ENCODE peak calls at places on chromosomes 13 and 19, in four cellular contexts. T, Q, G and N are unnamed samples.

GRCh38 chr19:56091751-56092546 is 29.1 kb downstream of the ZNF787 start:
- DNase-seq in T (no peak), Q (no peak), G (no peak), N (no peak)

GRCh38 chr19:3028305-3029069 is 593 bp downstream of the TLE2 start:
- DNase-seq in T (no peak), Q (no peak), G (no peak), N (no peak)

GRCh38 chr19:10603084-10603872 is 16.2 kb upstream of the AP1M2 start:
- DNase-seq in T (peak), Q (peak), G (no peak), N (peak)

GRCh38 chr19:6041071-6041470 is 63.1 kb upstream of the RANBP3 start:
- DNase-seq in T (no peak), Q (no peak), G (no peak), N (no peak)

GRCh38 chr19:47228168-47228936 is 2.6 kb downstream of the BBC3 start:
- DNase-seq in T (no peak), Q (peak), G (peak), N (no peak)

GRCh38 chr19:42271861-42272534 is 2.9 kb downstream of the CIC start:
- DNase-seq in T (no peak), Q (no peak), G (no peak), N (no peak)

GRCh38 chr13:75647126-75647784 is 11.1 kb downstream of the LMO7 start:
- DNase-seq in T (peak), Q (no peak), G (no peak), N (no peak)

GRCh38 chr19:5339950-5340636 is 519 bp downstream of the PTPRS start:
- DNase-seq in T (no peak), Q (peak), G (no peak), N (peak)

GRCh38 chr13:114261328-114261965 is 20.0 kb upstream of the UPF3A start:
- DNase-seq in T (no peak), Q (no peak), G (no peak), N (no peak)

GRCh38 chr19:36417752-36418286 is 625 bp downstream of the ZFP82 start:
- DNase-seq in T (no peak), Q (no peak), G (no peak), N (no peak)

GRCh38 chr13:34391071-34391470 is 551.0 kb upstream of the NBEA start:
- DNase-seq in T (no peak), Q (no peak), G (no peak), N (no peak)

GRCh38 chr19:51688665-51689571 is 4.2 kb upstream of the SPACA6 start:
- DNase-seq in T (no peak), Q (peak), G (peak), N (peak)

GRCh38 chr19:38430931-38431330 is 2.6 kb upstream of the RYR1 start:
- DNase-seq in T (no peak), Q (no peak), G (no peak), N (no peak)

GRCh38 chr19:51796195-51796679 is 1.3 kb downstream of the FPR3 start:
- DNase-seq in T (no peak), Q (peak), G (no peak), N (no peak)

GRCh38 chr19:55158848-55159793 is 1.6 kb upstream of the TNNI3 start:
- DNase-seq in T (no peak), Q (peak), G (no peak), N (no peak)

GRCh38 chr13:107205318-107206112 is 637.6 kb upstream of the ARGLU1 start:
- DNase-seq in T (no peak), Q (peak), G (peak), N (peak)

GRCh38 chr19:45030825-45031224 is 8.0 kb upstream of the CLASRP start:
- DNase-seq in T (no peak), Q (no peak), G (no peak), N (no peak)

GRCh38 chr19:54415208-54415900 is at the start of gene TTYH1:
- DNase-seq in T (no peak), Q (peak), G (no peak), N (no peak)

GRCh38 chr19:13121551-13122274 is 3.6 kb downstream of the NACC1 start:
- DNase-seq in T (no peak), Q (no peak), G (no peak), N (no peak)

DNA sequence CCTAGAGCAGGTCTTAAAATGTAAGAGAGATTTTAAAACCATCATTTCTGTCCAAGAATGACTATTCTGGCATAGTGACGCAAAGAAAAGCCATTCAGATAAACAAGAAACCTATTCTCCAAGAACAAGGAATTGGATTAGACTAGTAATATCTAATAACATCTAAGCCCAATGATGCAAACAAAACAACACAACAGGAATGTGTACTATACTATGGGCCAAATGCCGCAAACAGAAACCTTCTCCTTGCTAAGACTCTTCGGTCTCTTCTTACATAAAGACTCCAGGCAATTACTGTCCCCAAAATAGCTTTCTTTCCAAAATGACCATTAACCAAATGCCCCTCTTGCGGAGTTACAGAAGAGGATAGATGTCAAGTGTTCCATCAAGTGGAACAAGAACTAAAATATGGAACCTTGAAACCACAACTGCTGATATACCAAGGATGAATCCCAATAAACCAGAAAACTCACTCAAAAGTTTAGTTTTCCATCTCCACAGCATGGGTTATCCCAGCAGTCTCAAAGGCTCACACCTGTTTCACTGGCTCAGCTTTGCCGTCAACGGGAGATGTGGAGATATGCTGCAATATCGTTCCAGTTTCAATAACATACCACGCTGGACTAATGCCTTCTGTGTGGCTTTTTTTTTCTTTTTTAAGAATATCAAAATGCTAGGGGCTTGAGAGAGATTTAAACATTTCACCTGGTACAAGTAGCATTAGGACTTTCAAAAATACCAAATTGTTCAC is 76.2 kb downstream of the FOXO1 start:
- DNase-seq in T (no peak), Q (no peak), G (no peak), N (no peak)
- TF ChIP-seq MYC in T (no peak), Q (no peak), G (no peak), N (no peak)

DNA sequence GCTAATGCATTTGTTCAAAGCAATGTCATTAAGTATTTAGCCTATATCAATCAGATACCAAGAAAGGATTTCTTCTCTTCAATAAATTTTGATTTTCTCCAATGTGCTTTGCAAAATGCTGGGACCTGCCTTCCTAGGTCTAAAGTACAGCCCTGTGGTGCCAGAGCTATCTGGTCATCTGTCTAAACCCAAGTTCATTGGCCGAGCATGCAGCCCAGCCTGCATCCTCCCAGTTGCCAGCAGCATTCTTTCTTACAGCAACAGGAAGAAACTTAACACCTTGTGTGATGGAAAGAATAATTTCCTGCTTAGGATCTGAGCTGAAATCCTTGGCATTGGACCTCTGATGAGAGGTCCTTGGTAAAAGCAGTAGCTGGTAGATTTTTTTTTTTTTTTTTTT is 310.0 kb downstream of the RBM26 start:
- DNase-seq in T (no peak), Q (no peak), G (no peak), N (no peak)
- TF ChIP-seq MAX in T (no peak), Q (no peak), G (no peak), N (no peak)

GRCh38 chr13:99981115-99982020 is at the start of gene ZIC2:
- DNase-seq in T (no peak), Q (peak), G (no peak), N (no peak)
- TF ChIP-seq EZH2 in T (no peak), Q (no peak), G (no peak), N (no peak)

GRCh38 chr13:80547885-80548284 is 207.0 kb upstream of the SPRY2 start:
- DNase-seq in T (no peak), Q (peak), G (no peak), N (peak)

GRCh38 chr13:80551650-80552497 is 210.9 kb upstream of the SPRY2 start:
- DNase-seq in T (no peak), Q (peak), G (no peak), N (peak)

GRCh38 chr13:80547341-80547740 is 206.4 kb upstream of the SPRY2 start:
- DNase-seq in T (no peak), Q (no peak), G (no peak), N (peak)

GRCh38 chr13:80553041-80553440 is 212.1 kb upstream of the SPRY2 start:
- DNase-seq in T (no peak), Q (peak), G (no peak), N (no peak)

GRCh38 chr13:80550856-80551532 is 210.1 kb upstream of the SPRY2 start:
- DNase-seq in T (no peak), Q (peak), G (no peak), N (peak)
- TF ChIP-seq MYC in T (no peak), Q (no peak), G (no peak), N (no peak)